ENCODE peak calls at places on chromosomes 4 and X, in five cellular contexts. N, M, F, H and L are unnamed samples.
A peak's percentile ranks its signal among the peaks of the same experiment; 100 is the strongest.

GRCh38 chr4:159395693-159396092 is 292.8 kb downstream of the RAPGEF2 start:
- DNase-seq in N (no peak), M (no peak), F (no peak), H (peak; percentile 50), L (no peak)

GRCh38 chr4:48127882-48128394 is 6.1 kb downstream of the TXK start:
- DNase-seq in N (peak; percentile 79), M (peak; percentile 86), F (no peak), H (peak; percentile 99), L (peak; percentile 40)

GRCh38 chrX:155046811-155047528 is 20.3 kb downstream of the FUNDC2 start:
- DNase-seq in N (no peak), M (no peak), F (no peak), H (no peak), L (no peak)

GRCh38 chr4:15600176-15600575 is 55.0 kb downstream of the FBXL5 start:
- DNase-seq in N (no peak), M (no peak), F (no peak), H (no peak), L (no peak)

GRCh38 chr4:110636231-110636676 is 13.4 kb upstream of the PITX2 start:
- DNase-seq in N (no peak), M (peak; percentile 74), F (no peak), H (peak; percentile 53), L (no peak)

GRCh38 chrX:42807393-42807792 is 29.4 kb upstream of the PPP1R2C start:
- DNase-seq in N (no peak), M (no peak), F (no peak), H (no peak), L (no peak)

GRCh38 chr4:33930497-33930896 is 2313.8 kb downstream of the ARAP2 start:
- DNase-seq in N (no peak), M (no peak), F (no peak), H (peak; percentile 65), L (no peak)

GRCh38 chr4:77187231-77187630 is 30.2 kb downstream of the CCNG2 start:
- DNase-seq in N (no peak), M (no peak), F (no peak), H (no peak), L (no peak)

GRCh38 chr4:2186133-2186864 is 55.6 kb downstream of the HAUS3 start:
- DNase-seq in N (no peak), M (no peak), F (no peak), H (peak; percentile 53), L (no peak)

GRCh38 chr4:10403633-10404445 is 53.4 kb downstream of the ZNF518B start:
- DNase-seq in N (no peak), M (no peak), F (no peak), H (peak; percentile 70), L (no peak)

GRCh38 chr4:173332021-173332487 is 2.1 kb downstream of the HMGB2 start:
- DNase-seq in N (no peak), M (peak; percentile 37), F (no peak), H (peak; percentile 17), L (no peak)